ENCODE peak calls at places on chromosomes 2 and 18, in ten cellular contexts. Q is CD8-positive, alpha-beta memory T cell; Z is naive thymus-derived CD8-positive, alpha-beta T cell; A is heart left ventricle; J is AG08396; H is OCI-LY7; E is NCI-H748 treated with DMSO at 0.1 percent for 48 hours; M is ovary; D is T-helper 9 cell; Y is EL. F is an unnamed sample.

GRCh38 chr2:119371111-119371510 is 4.3 kb downstream of the DBI start:
- DNase-seq in Q (no peak), Z (no peak), A (peak; percentile 35), J (no peak), H (no peak), E (no peak), M (no peak), D (no peak), Y (no peak), F (no peak)

GRCh38 chr18:13180614-13181375 is 37.8 kb upstream of the LDLRAD4 start:
- DNase-seq in Q (no peak), Z (no peak), A (no peak), J (no peak), H (no peak), E (no peak), M (no peak), D (no peak), Y (no peak), F (no peak)

GRCh38 chr2:32697156-32697555 is 69.3 kb downstream of the TTC27 start:
- DNase-seq in Q (no peak), Z (no peak), A (no peak), J (peak; percentile 26), H (no peak), E (no peak), M (no peak), D (no peak), Y (peak; percentile 67), F (no peak)

GRCh38 chr2:241582328-241582727 is 23.8 kb downstream of the BOK start:
- DNase-seq in Q (no peak), Z (no peak), A (no peak), J (no peak), H (no peak), E (no peak), M (peak; percentile 9), D (no peak), Y (no peak), F (no peak)

GRCh38 chr2:81786809-81787208 is 1482.3 kb upstream of the LRRTM1 start:
- DNase-seq in Q (no peak), Z (no peak), A (no peak), J (no peak), H (no peak), E (no peak), M (no peak), D (no peak), Y (no peak), F (no peak)

GRCh38 chr2:47688561-47688960 is 94.4 kb upstream of the MSH6 start:
- DNase-seq in Q (no peak), Z (no peak), A (no peak), J (no peak), H (no peak), E (no peak), M (no peak), D (no peak), Y (no peak), F (peak; percentile 2)

GRCh38 chr2:234414591-234414990 is 82.3 kb downstream of the ARL4C start:
- DNase-seq in Q (no peak), Z (no peak), A (no peak), J (no peak), H (no peak), E (no peak), M (no peak), D (no peak), Y (no peak), F (no peak)

GRCh38 chr18:37577051-37577611 is 11.5 kb upstream of the CELF4 start:
- DNase-seq in Q (no peak), Z (no peak), A (peak; percentile 54), J (no peak), H (no peak), E (no peak), M (no peak), D (no peak), Y (no peak), F (no peak)

GRCh38 chr2:230932556-230933511 is 7.8 kb upstream of the GPR55 start:
- DNase-seq in Q (no peak), Z (no peak), A (peak; percentile 84), J (peak; percentile 46), H (no peak), E (no peak), M (peak; percentile 85), D (no peak), Y (peak; percentile 24), F (no peak)

GRCh38 chr2:150610670-150611279 is 123.3 kb upstream of the RND3 start:
- DNase-seq in Q (no peak), Z (no peak), A (no peak), J (peak; percentile 43), H (peak; percentile 8), E (no peak), M (no peak), D (no peak), Y (peak; percentile 70), F (peak; percentile 56)

GRCh38 chr2:28398101-28398834 is 5.6 kb downstream of the FOSL2 start:
- DNase-seq in Q (no peak), Z (no peak), A (peak; percentile 50), J (peak; percentile 29), H (no peak), E (no peak), M (peak; percentile 82), D (no peak), Y (peak; percentile 73), F (peak; percentile 38)